ENCODE peak calls at places on chromosomes 3 and 15, in five cellular contexts. J is cardiac muscle cell, S is body of pancreas, A is SK-N-SH, W is colonic mucosa. E is an unnamed sample. For H3K4me1, the result is how much of the 10 kb centered on the place peaks cover.

GRCh38 chr3:169058681-169059080 is 604.8 kb downstream of the MECOM start:
- DNase-seq in J (no peak), S (no peak), A (no peak), W (no peak), E (no peak)

GRCh38 chr3:32958509-32958908 is 7.1 kb downstream of the CCR4 start:
- DNase-seq in J (no peak), S (no peak), A (no peak), W (no peak), E (no peak)

GRCh38 chr3:188207941-188208750 is 54.2 kb downstream of the LPP start:
- DNase-seq in J (no peak), S (no peak), A (no peak), W (no peak), E (no peak)

GRCh38 chr3:144590854-144591253 is 619.2 kb downstream of the DIPK2A start:
- DNase-seq in J (no peak), S (no peak), A (no peak), W (no peak), E (no peak)

GRCh38 chr3:124362418-124362817 is 367.8 kb upstream of the UMPS start:
- DNase-seq in J (no peak), S (no peak), A (no peak), W (peak), E (no peak)

GRCh38 chr3:133892546-133893231 is 3.0 kb downstream of the RAB6B start:
- DNase-seq in J (no peak), S (peak), A (no peak), W (peak), E (no peak)

GRCh38 chr3:111329370-111329769 is 212.6 kb upstream of the CD96 start:
- DNase-seq in J (no peak), S (no peak), A (no peak), W (no peak), E (no peak)

GRCh38 chr15:78049691-78050440 is 27.6 kb downstream of the TBC1D2B start:
- DNase-seq in J (no peak), S (no peak), A (no peak), W (no peak), E (no peak)

GRCh38 chr3:143331336-143331735 is 211.8 kb downstream of the CHST2 start:
- DNase-seq in J (no peak), S (no peak), A (no peak), W (no peak), E (no peak)

GRCh38 chr3:22714758-22715157 is 488.4 kb upstream of the UBE2E2 start:
- DNase-seq in J (no peak), S (no peak), A (no peak), W (no peak), E (no peak)

GRCh38 chr3:111636506-111636905 is 41.4 kb upstream of the ZBED2 start:
- DNase-seq in J (peak), S (no peak), A (no peak), W (no peak), E (no peak)

GRCh38 chr15:81752149-81752942 is 293.5 kb downstream of the MEX3B start:
- DNase-seq in J (peak), S (peak), A (peak), W (peak), E (peak)

GRCh38 chr15:71679223-71680078 is 130.9 kb upstream of the NR2E3 start:
- DNase-seq in J (no peak), S (no peak), A (no peak), W (no peak), E (no peak)

GRCh38 chr15:77421370-77421700 is 647 bp downstream of the HMG20A start:
- DNase-seq in J (peak), S (no peak), A (peak), W (no peak), E (no peak)

GRCh38 chr3:197682713-197683112 is 54.0 kb downstream of the RUBCN start:
- DNase-seq in J (peak), S (no peak), A (no peak), W (no peak), E (no peak)

GRCh38 chr3:10322355-10322715 is 1.4 kb upstream of the SEC13 start:
- DNase-seq in J (no peak), S (no peak), A (no peak), W (no peak), E (no peak)

GRCh38 chr15:75052972-75053747 is 29.8 kb downstream of the PPCDC start:
- DNase-seq in J (no peak), S (no peak), A (no peak), W (no peak), E (no peak)

GRCh38 chr3:46742992-46743391 is 25.3 kb upstream of the PRSS50 start:
- DNase-seq in J (peak), S (no peak), A (no peak), W (no peak), E (no peak)

GRCh38 chr15:44729394-44729913 is 6.9 kb upstream of the TRIM69 start:
- DNase-seq in J (no peak), S (no peak), A (no peak), W (peak), E (peak)

GRCh38 chr15:40873625-40874561 is at the start of gene RHOV:
- DNase-seq in J (peak), S (peak), A (peak), W (peak), E (peak)

GRCh38 chr15:86079491-86080266 is at the start of gene AGBL1:
- DNase-seq in J (no peak), S (no peak), A (no peak), W (no peak), E (no peak)

GRCh38 chr3:40258555-40258954 is 51.0 kb upstream of the EIF1B start:
- DNase-seq in J (no peak), S (no peak), A (no peak), W (no peak), E (no peak)

GRCh38 chr15:70358871-70359647 is 261.3 kb upstream of the TLE3 start:
- DNase-seq in J (no peak), S (no peak), A (no peak), W (no peak), E (no peak)

GRCh38 chr3:87359807-87360206 is 83.4 kb upstream of the POU1F1 start:
- DNase-seq in J (no peak), S (peak), A (no peak), W (no peak), E (no peak)

GRCh38 chr3:88059380-88060160 is 515 bp downstream of the ZNF654 start:
- DNase-seq in J (no peak), S (no peak), A (peak), W (peak), E (no peak)

GRCh38 chr15:98612490-98613110 is 35.7 kb upstream of the IGF1R start:
- DNase-seq in J (no peak), S (no peak), A (no peak), W (no peak), E (no peak)

GRCh38 chr15:63530235-63530634 is 25.8 kb downstream of the USP3 start:
- DNase-seq in J (no peak), S (no peak), A (no peak), W (no peak), E (no peak)

GRCh38 chr3:76039431-76039830 is 254.1 kb upstream of the ZNF717 start:
- DNase-seq in J (no peak), S (no peak), A (no peak), W (no peak), E (no peak)

GRCh38 chr3:150733936-150734794 is 28.8 kb downstream of the SIAH2 start:
- DNase-seq in J (no peak), S (no peak), A (no peak), W (no peak), E (no peak)
- H3K4me3 ChIP-seq in J (no peak), S (no peak), A (no peak), W (no peak), E (no peak)

GRCh38 chr3:195766671-195767070 is 45.1 kb downstream of the MUC4 start:
- DNase-seq in J (no peak), S (peak), A (no peak), W (no peak), E (no peak)

GRCh38 chr3:195768831-195769303 is 42.9 kb downstream of the MUC4 start:
- DNase-seq in J (no peak), S (no peak), A (peak), W (no peak), E (no peak)

GRCh38 chr3:195769551-195769950 is 42.2 kb downstream of the MUC4 start:
- DNase-seq in J (no peak), S (no peak), A (no peak), W (no peak), E (no peak)

GRCh38 chr3:195768414-195768813 is 43.3 kb downstream of the MUC4 start:
- DNase-seq in J (no peak), S (no peak), A (no peak), W (no peak), E (no peak)

GRCh38 chr3:195767792-195768191 is 43.9 kb downstream of the MUC4 start:
- DNase-seq in J (no peak), S (no peak), A (no peak), W (no peak), E (no peak)
- H3K4me1 ChIP-seq in J (under half), S (under half), A (under half), W (under half), E (under half)

DNA sequence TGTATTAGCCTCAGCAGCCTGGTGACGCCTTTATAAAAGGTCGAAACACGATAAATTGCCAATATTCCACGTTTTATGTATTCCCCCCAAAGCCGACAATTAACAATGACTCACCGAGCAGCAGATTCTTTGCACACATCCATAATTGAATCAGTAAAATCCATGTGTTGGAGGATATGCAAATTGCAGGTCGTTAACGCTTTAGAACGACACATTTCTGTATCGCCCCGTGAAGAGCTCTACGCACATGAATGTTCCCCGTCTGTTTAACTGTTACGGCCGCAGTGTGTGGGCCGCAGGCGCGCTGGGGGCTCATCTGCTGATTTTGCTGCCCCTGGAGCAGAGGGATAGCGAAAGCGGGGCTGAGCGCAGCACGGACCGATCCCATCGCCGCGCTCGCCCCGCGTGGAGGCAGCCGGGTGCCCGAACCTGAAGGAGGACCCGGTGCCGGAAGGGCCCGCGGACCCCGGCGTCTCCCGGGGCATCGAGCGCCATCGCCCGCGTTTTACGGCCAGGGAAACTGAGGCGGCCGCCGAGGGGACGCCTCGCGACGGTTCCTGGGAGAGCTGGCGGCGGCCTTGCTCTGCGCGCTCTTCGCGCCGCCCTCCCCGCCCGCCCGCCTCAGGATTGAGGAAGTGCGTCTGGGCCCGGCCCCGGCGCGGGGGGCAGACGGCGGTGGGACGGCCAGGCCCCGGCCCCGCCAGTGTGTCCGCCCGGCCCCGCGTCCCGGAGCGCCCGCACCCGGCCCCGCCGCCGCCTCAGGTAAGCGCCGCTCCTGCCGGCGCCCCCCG is at the start of gene LRRK1:
- DNase-seq in J (peak), S (peak), A (peak), W (peak), E (peak)
- TF ChIP-seq CTCF in J (no peak), S (no peak), A (no peak), W (no peak), E (no peak)

GRCh38 chr3:171346011-171346410 is 114.2 kb downstream of the TNIK start:
- DNase-seq in J (no peak), S (no peak), A (no peak), W (no peak), E (no peak)

GRCh38 chr3:171348121-171348520 is 112.1 kb downstream of the TNIK start:
- DNase-seq in J (no peak), S (no peak), A (no peak), W (no peak), E (no peak)

GRCh38 chr3:171346582-171346981 is 113.6 kb downstream of the TNIK start:
- DNase-seq in J (no peak), S (no peak), A (no peak), W (no peak), E (no peak)

GRCh38 chr3:171345112-171345843 is 114.9 kb downstream of the TNIK start:
- DNase-seq in J (no peak), S (no peak), A (no peak), W (no peak), E (no peak)

GRCh38 chr3:171347017-171347979 is 112.9 kb downstream of the TNIK start:
- DNase-seq in J (peak), S (no peak), A (no peak), W (no peak), E (no peak)
- H3K4me3 ChIP-seq in J (no peak), S (no peak), A (no peak), W (no peak), E (no peak)

GRCh38 chr3:129118745-129119144 is 2.9 kb downstream of the RAB43 start:
- DNase-seq in J (no peak), S (no peak), A (no peak), W (no peak), E (no peak)

GRCh38 chr3:129112308-129113052 is 9.1 kb downstream of the RAB43 start:
- DNase-seq in J (no peak), S (no peak), A (no peak), W (no peak), E (no peak)

GRCh38 chr3:129116482-129116946 is 5.1 kb downstream of the RAB43 start:
- DNase-seq in J (peak), S (no peak), A (no peak), W (peak), E (no peak)

GRCh38 chr3:129117134-129117533 is 4.5 kb downstream of the RAB43 start:
- DNase-seq in J (no peak), S (no peak), A (no peak), W (no peak), E (no peak)

GRCh38 chr3:129114455-129114854 is 7.1 kb downstream of the RAB43 start:
- DNase-seq in J (no peak), S (no peak), A (no peak), W (no peak), E (no peak)
- H3K4me1 ChIP-seq in J (under half), S (under half), A (under half), W (under half), E (under half)

GRCh38 chr3:11944052-11944673 is 60.0 kb upstream of the SYN2 start:
- DNase-seq in J (peak), S (peak), A (peak), W (peak), E (peak)
- TF ChIP-seq CTCF in J (peak), S (peak), A (peak), W (peak), E (peak)

GRCh38 chr15:46366360-46367007 is 731.7 kb downstream of the SQOR start:
- DNase-seq in J (no peak), S (no peak), A (no peak), W (no peak), E (no peak)
- H3K4me3 ChIP-seq in J (no peak), S (no peak), A (no peak), W (no peak), E (no peak)

GRCh38 chr3:72426618-72427397 is 421.4 kb downstream of the SHQ1 start:
- DNase-seq in J (no peak), S (no peak), A (no peak), W (no peak), E (no peak)
- H3K4me1 ChIP-seq in J (under half), S (under half), A (under half), W (under half), E (under half)

GRCh38 chr3:48412375-48413001 is 17.4 kb downstream of the PLXNB1 start:
- DNase-seq in J (no peak), S (no peak), A (no peak), W (no peak), E (peak)
- TF ChIP-seq CTCF in J (no peak), S (no peak), A (no peak), W (no peak), E (no peak)

GRCh38 chr3:189803254-189803653 is 172.1 kb downstream of the TP63 start:
- DNase-seq in J (no peak), S (no peak), A (no peak), W (no peak), E (no peak)
- H3K4me3 ChIP-seq in J (no peak), S (no peak), A (no peak), W (no peak), E (no peak)

E was measured in BE2C.